ENCODE peak calls at places on chromosomes 5 and 9, in seven cellular contexts. V is RWPE1; P is aorta; U is stimulated activated CD4-positive, alpha-beta T cell treated with anti-CD3 and anti-CD28 coated beads, Interleukin-1b, Interleukin-23, amount 100 ng/mL, for 4 hours; D is HuH-7; J is skeletal muscle cell; A is posterior vena cava. W is an unnamed sample.

GRCh38 chr5:81151546-81151945 is 81.6 kb upstream of the CKMT2 start:
- DNase-seq in D (no peak), A (no peak), P (no peak), U (no peak), J (peak), V (no peak), W (no peak)

GRCh38 chr5:39283231-39283818 is 64.0 kb upstream of the FYB1 start:
- DNase-seq in P (no peak), A (no peak), V (peak), U (no peak), D (peak), J (peak), W (peak)

GRCh38 chr9:103574056-103574455 is 520.1 kb upstream of the SMC2 start:
- DNase-seq in J (peak), V (peak), A (no peak), U (no peak), D (no peak), P (no peak), W (no peak)

GRCh38 chr9:18990494-18990893 is 42.5 kb downstream of the SAXO1 start:
- DNase-seq in A (no peak), P (no peak), D (no peak), J (no peak), V (no peak), U (no peak), W (no peak)

GRCh38 chr5:1543398-1544293 is 19.9 kb upstream of the LPCAT1 start:
- DNase-seq in V (no peak), U (no peak), A (no peak), P (peak), J (no peak), D (no peak), W (no peak)

GRCh38 chr9:70534058-70534457 is 119.6 kb upstream of the KLF9 start:
- DNase-seq in A (no peak), V (no peak), P (no peak), D (no peak), J (no peak), U (no peak), W (no peak)

GRCh38 chr5:178477224-178478201 is 112.7 kb downstream of the COL23A1 start:
- DNase-seq in D (no peak), A (no peak), J (no peak), V (no peak), P (no peak), U (no peak), W (no peak)

GRCh38 chr5:57735754-57736153 is 253.1 kb upstream of the ACTBL2 start:
- DNase-seq in A (no peak), J (peak), D (no peak), V (peak), U (no peak), P (no peak), W (no peak)

GRCh38 chr5:149049371-149049781 is 13.5 kb downstream of the SH3TC2 start:
- DNase-seq in J (no peak), U (no peak), P (no peak), V (no peak), A (no peak), D (no peak), W (no peak)

GRCh38 chr9:124723352-124723751 is 47.8 kb downstream of the NR6A1 start:
- DNase-seq in D (no peak), U (no peak), J (no peak), P (no peak), A (no peak), V (no peak), W (no peak)

GRCh38 chr5:142548739-142549275 is 137.1 kb downstream of the FGF1 start:
- DNase-seq in U (no peak), A (no peak), V (peak), P (peak), D (peak), J (peak), W (no peak)

GRCh38 chr5:154972476-154973080 is 31.7 kb downstream of the MRPL22 start:
- DNase-seq in J (no peak), U (no peak), D (peak), V (peak), A (no peak), P (no peak), W (no peak)

GRCh38 chr5:81556809-81557208 is 162.9 kb upstream of the ACOT12 start:
- DNase-seq in A (no peak), P (no peak), J (no peak), U (no peak), V (no peak), D (no peak), W (no peak)

GRCh38 chr5:171647043-171647899 is 138.3 kb upstream of the SMIM23 start:
- DNase-seq in V (peak), U (no peak), J (peak), P (no peak), D (no peak), A (no peak), W (no peak)

GRCh38 chr5:2200261-2200965 is 317.7 kb upstream of the IRX4 start:
- DNase-seq in J (no peak), A (peak), U (no peak), D (no peak), P (peak), V (no peak), W (no peak)

GRCh38 chr5:111043712-111044506 is 27.6 kb upstream of the TSLP start:
- DNase-seq in U (no peak), V (no peak), J (peak), D (no peak), A (no peak), P (no peak), W (no peak)

GRCh38 chr5:21919417-21920022 is 933.6 kb downstream of the CDH12 start:
- DNase-seq in A (no peak), J (peak), P (no peak), V (peak), D (peak), U (no peak), W (peak)

GRCh38 chr5:57335092-57335491 is 147.5 kb downstream of the ACTBL2 start:
- DNase-seq in P (no peak), J (peak), A (no peak), V (peak), U (no peak), D (no peak), W (no peak)

GRCh38 chr5:173623296-173623771 is 6.9 kb upstream of the BOD1 start:
- DNase-seq in V (peak), D (no peak), A (no peak), J (no peak), U (no peak), P (no peak), W (no peak)

GRCh38 chr5:67255881-67256280 is 59.3 kb upstream of the CD180 start:
- DNase-seq in J (no peak), D (no peak), P (no peak), U (no peak), V (no peak), A (no peak), W (no peak)

GRCh38 chr5:33115467-33115866 is 325.3 kb upstream of the TARS1 start:
- DNase-seq in D (no peak), V (no peak), U (no peak), A (no peak), P (no peak), J (no peak), W (no peak)

GRCh38 chr9:118578467-118578866 is 790.8 kb downstream of the BRINP1 start:
- DNase-seq in D (no peak), A (no peak), V (peak), P (no peak), J (peak), U (no peak), W (no peak)

GRCh38 chr5:58022055-58022454 is 437.8 kb downstream of the PLK2 start:
- DNase-seq in J (no peak), D (no peak), A (no peak), V (no peak), P (no peak), U (no peak), W (no peak)

GRCh38 chr9:72667181-72667580 is 145.8 kb downstream of the TMC1 start:
- DNase-seq in U (no peak), D (no peak), A (no peak), J (no peak), P (no peak), V (no peak), W (no peak)

GRCh38 chr5:62494772-62495171 is 82.2 kb downstream of the IPO11 start:
- DNase-seq in J (no peak), V (no peak), D (no peak), P (no peak), U (no peak), A (no peak), W (no peak)

GRCh38 chr5:30894811-30895210 is 298.7 kb upstream of the CDH6 start:
- DNase-seq in V (no peak), A (no peak), P (no peak), D (no peak), J (no peak), U (no peak), W (no peak)

GRCh38 chr9:109730228-109730627 is 49.8 kb upstream of the PALM2AKAP2 start:
- DNase-seq in D (peak), V (peak), J (no peak), A (no peak), U (no peak), P (no peak), W (no peak)

GRCh38 chr5:172450861-172451695 is 3.2 kb downstream of the SH3PXD2B start:
- DNase-seq in D (peak), U (peak), J (no peak), V (peak), P (no peak), A (peak), W (no peak)

GRCh38 chr9:73743826-73744225 is 592.2 kb downstream of the ANXA1 start:
- DNase-seq in J (no peak), P (no peak), U (no peak), D (no peak), V (peak), A (no peak), W (no peak)

GRCh38 chr5:82734291-82734690 is 342.9 kb downstream of the TMEM167A start:
- DNase-seq in U (no peak), P (no peak), J (no peak), D (no peak), A (no peak), V (no peak), W (no peak)

GRCh38 chr9:135409286-135410200 is 70.0 kb upstream of the PPP1R26 start:
- DNase-seq in A (peak), V (no peak), J (no peak), D (no peak), P (no peak), U (no peak), W (no peak)

GRCh38 chr9:98222885-98223640 is 30.6 kb upstream of the CORO2A start:
- DNase-seq in J (peak), U (no peak), A (no peak), D (no peak), P (peak), V (peak), W (no peak)